ENCODE peak calls at places on chromosome 15, in four cellular contexts. N, J, M and T are unnamed samples.

GRCh38 chr15:98866503-98866902 is 141.1 kb downstream of the PGPEP1L start:
- DNase-seq in M (no peak), J (no peak), N (peak), T (no peak)

GRCh38 chr15:88202231-88202630 is 54.3 kb downstream of the NTRK3 start:
- DNase-seq in M (no peak), N (no peak), J (no peak), T (no peak)

GRCh38 chr15:70023064-70023768 is 74.5 kb downstream of the TLE3 start:
- DNase-seq in N (peak), J (no peak), M (peak), T (no peak)

GRCh38 chr15:70523634-70524033 is 239.7 kb downstream of the UACA start:
- DNase-seq in J (no peak), N (no peak), M (no peak), T (no peak)

GRCh38 chr15:99148851-99149276 is 44.0 kb downstream of the SYNM start:
- DNase-seq in M (no peak), N (no peak), J (no peak), T (no peak)

GRCh38 chr15:79089890-79090486 is 592 bp downstream of the RASGRF1 start:
- DNase-seq in J (no peak), N (peak), M (no peak), T (no peak)

GRCh38 chr15:61182955-61183354 is 46.1 kb downstream of the RORA start:
- DNase-seq in M (no peak), N (no peak), J (no peak), T (no peak)

GRCh38 chr15:70182858-70183695 is 85.4 kb upstream of the TLE3 start:
- DNase-seq in N (peak), M (no peak), J (no peak), T (no peak)

GRCh38 chr15:70348581-70349344 is 251.0 kb upstream of the TLE3 start:
- DNase-seq in N (no peak), M (no peak), J (no peak), T (no peak)

GRCh38 chr15:63906266-63906584 is 72.5 kb upstream of the HERC1 start:
- DNase-seq in M (no peak), N (no peak), J (no peak), T (no peak)

GRCh38 chr15:69939513-69940440 is 157.9 kb downstream of the TLE3 start:
- DNase-seq in N (no peak), J (no peak), M (no peak), T (no peak)

GRCh38 chr15:48510976-48511375 is 134.5 kb downstream of the FBN1 start:
- DNase-seq in M (no peak), N (no peak), J (no peak), T (no peak)

GRCh38 chr15:48505067-48505466 is 140.4 kb downstream of the FBN1 start:
- DNase-seq in M (no peak), N (no peak), J (no peak), T (no peak)

DNA sequence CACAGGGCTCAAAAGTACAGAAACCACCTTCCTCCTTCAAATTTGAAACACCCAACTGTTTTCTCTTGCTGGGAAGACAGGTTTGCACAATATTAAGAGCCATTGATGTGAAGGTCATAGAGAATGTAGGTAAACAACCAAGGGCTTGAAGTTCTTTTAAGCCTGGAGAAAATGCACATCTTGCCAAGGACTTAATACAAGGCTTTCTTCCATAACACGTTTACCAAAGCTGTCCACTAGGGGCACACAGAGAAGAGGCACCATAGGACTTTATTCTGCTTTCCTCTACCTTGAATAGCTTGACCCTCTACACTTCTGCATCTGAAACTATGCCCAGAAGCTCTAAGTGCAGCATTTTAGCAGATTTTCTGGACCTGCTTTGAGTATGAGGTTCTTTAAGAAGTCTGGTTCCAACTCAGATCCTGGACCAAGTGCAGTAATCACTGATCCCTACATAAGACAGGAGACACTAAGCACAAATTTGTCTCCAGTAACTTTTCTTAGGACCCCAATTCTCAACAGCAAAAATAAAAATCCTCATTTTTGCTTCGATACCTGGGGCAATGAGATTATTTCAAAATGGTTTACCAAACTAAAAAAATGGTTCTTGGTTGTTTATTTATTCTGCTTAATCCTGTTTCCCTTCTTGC is 138.0 kb downstream of the FBN1 start:
- DNase-seq in N (peak), M (peak), J (peak), T (peak)
- TF ChIP-seq POLR2AphosphoS2 in N (no peak), M (no peak), J (no peak), T (no peak)

GRCh38 chr15:52529289-52529929 is 729 bp upstream of the MYO5A start:
- DNase-seq in N (peak), M (no peak), J (no peak), T (no peak)

GRCh38 chr15:52528465-52529288 is at the start of gene MYO5A:
- DNase-seq in N (peak), J (peak), M (no peak), T (peak)

GRCh38 chr15:52527898-52528464 is 699 bp downstream of the MYO5A start:
- DNase-seq in M (no peak), N (peak), J (no peak), T (no peak)

GRCh38 chr15:52529940-52530339 is 1.3 kb upstream of the MYO5A start:
- DNase-seq in N (no peak), J (no peak), M (no peak), T (no peak)

GRCh38 chr15:52532427-52532826 is 3.7 kb upstream of the MYO5A start:
- DNase-seq in N (no peak), M (no peak), J (no peak), T (no peak)
- TF ChIP-seq POLR2AphosphoS2 in N (no peak), M (no peak), J (no peak), T (no peak)

GRCh38 chr15:57220220-57220619 is 156.1 kb upstream of the CGNL1 start:
- DNase-seq in N (no peak), M (no peak), J (no peak), T (no peak)
- TF ChIP-seq POLR2AphosphoS2 in N (no peak), M (no peak), J (no peak), T (no peak)

GRCh38 chr15:95499397-95499796 is 831.1 kb upstream of the NR2F2 start:
- DNase-seq in M (no peak), J (no peak), N (no peak), T (no peak)

GRCh38 chr15:95498956-95499355 is 831.5 kb upstream of the NR2F2 start:
- DNase-seq in N (no peak), J (no peak), M (no peak), T (no peak)

GRCh38 chr15:95501865-95502264 is 828.6 kb upstream of the NR2F2 start:
- DNase-seq in M (no peak), N (no peak), J (no peak), T (no peak)

GRCh38 chr15:95503640-95504225 is 826.8 kb upstream of the NR2F2 start:
- DNase-seq in M (peak), N (no peak), J (no peak), T (no peak)

DNA sequence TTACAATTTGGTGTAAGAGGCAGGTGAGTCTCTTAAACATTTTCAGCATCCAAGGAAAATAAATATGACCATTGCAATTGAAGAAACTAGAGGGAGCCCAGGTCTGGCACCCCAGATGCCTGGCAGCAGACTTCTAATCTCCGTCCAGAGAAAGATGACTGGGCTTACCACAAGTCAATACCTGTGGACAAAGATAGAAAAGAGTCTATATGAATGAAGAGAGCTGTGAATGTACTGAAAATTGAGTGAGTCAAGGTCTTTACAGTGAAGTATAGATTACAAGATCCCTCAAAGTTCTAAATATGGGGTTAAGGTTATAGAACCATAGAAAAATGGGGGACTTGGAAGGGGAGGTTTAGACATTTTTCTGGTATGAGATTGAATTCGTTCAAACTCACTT is 827.4 kb upstream of the NR2F2 start:
- DNase-seq in J (no peak), M (no peak), N (no peak), T (no peak)
- TF ChIP-seq POLR2AphosphoS2 in J (no peak), M (no peak), N (no peak), T (no peak)

GRCh38 chr15:68031406-68031805 is 22.7 kb upstream of the PIAS1 start:
- DNase-seq in J (no peak), M (no peak), N (no peak), T (no peak)
- TF ChIP-seq POLR2AphosphoS2 in J (no peak), M (no peak), N (no peak), T (no peak)